ENCODE peak calls at places on chromosome 18, in six cellular contexts. B is HepG2, C is K562, K is GM12878, E is H1, D is SK-N-SH. Z is an unnamed sample.

GRCh38 chr18:28176674-28176932 is 327 bp downstream of the CDH2 start:
- DNase-seq in B (no peak), K (no peak), D (no peak), E (no peak), C (no peak), Z (no peak)

GRCh38 chr18:5237083-5237722 is 40.1 kb upstream of the AKAIN1 start:
- DNase-seq in E (no peak), B (peak), C (peak), D (no peak), K (no peak), Z (no peak)

GRCh38 chr18:35158728-35159443 is 81.9 kb upstream of the ZNF397 start:
- DNase-seq in D (no peak), K (no peak), E (no peak), B (no peak), C (no peak), Z (no peak)

GRCh38 chr18:52617931-52618330 is 277.9 kb downstream of the DCC start:
- DNase-seq in K (no peak), C (no peak), E (no peak), D (no peak), B (no peak), Z (no peak)

GRCh38 chr18:34028341-34028740 is 196.4 kb downstream of the NOL4 start:
- DNase-seq in B (no peak), D (no peak), E (no peak), K (no peak), C (no peak), Z (no peak)

GRCh38 chr18:61554117-61554776 is 221.0 kb downstream of the CDH20 start:
- DNase-seq in K (no peak), D (no peak), B (no peak), C (no peak), E (no peak), Z (no peak)

GRCh38 chr18:67359868-67360838 is 156.4 kb downstream of the DSEL start:
- DNase-seq in K (no peak), E (no peak), C (peak), D (peak), B (peak), Z (peak)

GRCh38 chr18:52602820-52603219 is 262.8 kb downstream of the DCC start:
- DNase-seq in B (no peak), K (no peak), E (no peak), D (no peak), C (no peak), Z (no peak)

GRCh38 chr18:26457195-26457594 is 91.2 kb downstream of the KCTD1 start:
- DNase-seq in B (no peak), C (no peak), D (no peak), E (no peak), K (no peak), Z (no peak)

GRCh38 chr18:74515620-74516231 is 18.6 kb upstream of the CNDP1 start:
- DNase-seq in D (no peak), C (no peak), E (no peak), K (no peak), B (no peak), Z (no peak)

GRCh38 chr18:9707381-9708056 is 582 bp upstream of the RAB31 start:
- DNase-seq in E (no peak), C (peak), D (no peak), B (no peak), K (no peak), Z (no peak)

GRCh38 chr18:21038201-21038600 is 73.4 kb downstream of the ROCK1 start:
- DNase-seq in C (no peak), K (no peak), B (no peak), E (no peak), D (no peak), Z (no peak)

GRCh38 chr18:3921826-3922225 is 471.9 kb downstream of the TGIF1 start:
- DNase-seq in K (no peak), B (no peak), E (no peak), C (no peak), D (no peak), Z (no peak)

GRCh38 chr18:25661836-25662235 is 309.9 kb upstream of the ZNF521 start:
- DNase-seq in B (no peak), E (no peak), K (no peak), C (no peak), D (no peak), Z (no peak)

GRCh38 chr18:55585050-55585449 is 2.9 kb downstream of the TCF4 start:
- DNase-seq in B (no peak), K (no peak), C (no peak), D (no peak), E (no peak), Z (no peak)

GRCh38 chr18:48803518-48803917 is 147.2 kb downstream of the SMAD7 start:
- DNase-seq in K (no peak), E (no peak), C (no peak), B (no peak), D (no peak), Z (no peak)

GRCh38 chr18:11767935-11768334 is 78.9 kb downstream of the GNAL start:
- DNase-seq in E (no peak), B (no peak), K (no peak), D (no peak), C (no peak), Z (no peak)

GRCh38 chr18:53991202-53991601 is 233.3 kb downstream of the MBD2 start:
- DNase-seq in D (no peak), K (no peak), C (no peak), E (no peak), B (peak), Z (peak)

GRCh38 chr18:58618822-58619553 is 9.9 kb downstream of the ALPK2 start:
- DNase-seq in D (no peak), C (no peak), K (no peak), B (no peak), E (no peak), Z (no peak)

GRCh38 chr18:75574197-75574596 is 146.7 kb upstream of the SMIM21 start:
- DNase-seq in K (no peak), D (no peak), C (no peak), B (no peak), E (no peak), Z (no peak)

GRCh38 chr18:13516855-13517254 is 209.5 kb downstream of the FAM210A start:
- DNase-seq in C (no peak), D (no peak), K (no peak), E (no peak), B (no peak), Z (no peak)

GRCh38 chr18:57624988-57625387 is 3.4 kb upstream of the NARS1 start:
- DNase-seq in B (no peak), E (no peak), C (no peak), K (no peak), D (no peak), Z (no peak)

GRCh38 chr18:56890632-56891031 is 239.5 kb downstream of the WDR7 start:
- DNase-seq in K (no peak), B (peak), E (no peak), C (no peak), D (no peak), Z (peak)

GRCh38 chr18:2932247-2933181 is 80.4 kb downstream of the LPIN2 start:
- DNase-seq in D (peak), C (peak), E (no peak), K (peak), B (peak), Z (peak)

GRCh38 chr18:21612125-21613100 is at the start of gene SNRPD1:
- DNase-seq in K (peak), E (peak), D (peak), C (peak), B (peak), Z (peak)

GRCh38 chr18:31454066-31454708 is 6.6 kb downstream of the DSG3 start:
- DNase-seq in B (peak), C (no peak), D (no peak), E (no peak), K (no peak), Z (peak)

GRCh38 chr18:3248062-3248669 is 565 bp downstream of the MYL12A start:
- DNase-seq in E (no peak), C (no peak), D (no peak), B (no peak), K (no peak), Z (no peak)

GRCh38 chr18:44835555-44836156 is 155.0 kb downstream of the SETBP1 start:
- DNase-seq in K (no peak), B (no peak), E (no peak), D (no peak), C (no peak), Z (no peak)

GRCh38 chr18:60873708-60874107 is 459.5 kb upstream of the CDH20 start:
- DNase-seq in B (no peak), C (no peak), D (no peak), K (no peak), E (no peak), Z (no peak)

GRCh38 chr18:41073372-41073954 is 881.6 kb upstream of the PIK3C3 start:
- DNase-seq in K (no peak), B (no peak), D (no peak), C (no peak), E (no peak), Z (no peak)

GRCh38 chr18:43879350-43879749 is 602.1 kb upstream of the SYT4 start:
- DNase-seq in C (no peak), D (no peak), K (no peak), B (no peak), E (no peak), Z (no peak)

GRCh38 chr18:45103319-45104070 is 422.8 kb downstream of the SETBP1 start:
- DNase-seq in D (no peak), C (no peak), E (no peak), K (peak), B (no peak), Z (no peak)

GRCh38 chr18:75923169-75923568 is 495.7 kb upstream of the SMIM21 start:
- DNase-seq in C (no peak), E (no peak), B (no peak), K (no peak), D (no peak), Z (peak)

GRCh38 chr18:22432672-22433137 is 15.0 kb upstream of the CTAGE1 start:
- DNase-seq in D (no peak), K (no peak), B (no peak), E (no peak), C (peak), Z (peak)

DNA sequence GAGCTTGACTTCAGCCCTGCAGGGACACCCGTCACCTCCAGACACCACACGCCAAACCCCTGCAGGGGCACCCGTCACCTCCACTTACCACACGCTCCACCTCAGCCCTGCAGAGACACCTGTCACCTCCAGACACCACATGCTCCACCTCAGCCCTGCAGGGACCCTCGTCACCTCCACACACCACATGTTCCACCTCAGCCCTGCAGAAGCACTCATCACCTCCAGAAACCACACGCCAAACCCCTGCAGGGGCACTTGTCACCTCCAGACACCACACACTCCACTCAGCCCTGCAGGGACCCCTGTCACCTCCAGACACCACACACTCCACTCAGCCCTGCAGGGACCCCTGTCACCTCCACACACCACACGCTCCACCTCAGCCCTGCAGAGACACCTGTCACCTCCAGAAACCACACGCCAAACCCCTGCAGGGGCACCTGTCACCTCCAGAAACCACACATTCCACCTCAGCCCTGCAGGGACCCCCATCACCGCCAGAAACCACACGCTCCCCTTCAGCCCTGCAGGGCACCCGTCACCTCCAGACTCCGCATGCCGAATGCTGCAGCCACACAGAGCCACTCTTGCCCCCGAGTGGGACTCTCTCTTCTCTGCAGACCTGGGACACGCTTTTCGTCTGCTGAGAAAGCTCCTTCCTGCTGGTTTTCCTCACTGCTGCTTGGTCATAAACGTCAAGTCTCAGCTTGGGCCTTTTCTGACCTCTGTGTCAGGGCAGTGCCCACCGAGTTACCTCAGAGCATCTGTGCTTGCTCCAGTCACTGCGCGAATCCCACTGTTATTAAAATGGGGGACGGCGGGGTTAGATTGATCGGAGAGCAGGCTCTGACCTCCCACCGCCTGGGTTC is 77.5 kb upstream of the SALL3 start:
- DNase-seq in E (no peak), D (no peak), K (no peak), B (no peak), C (no peak), Z (no peak)
- TF ChIP-seq CHD2 in E (no peak), D (no peak), K (no peak), B (no peak), C (no peak), Z (no peak)

GRCh38 chr18:24402209-24402785 is 4.7 kb upstream of the OSBPL1A start:
- DNase-seq in E (no peak), B (no peak), D (no peak), K (no peak), C (peak), Z (no peak)
- TF ChIP-seq CHD2 in E (no peak), B (no peak), D (no peak), K (no peak), C (no peak), Z (no peak)

DNA sequence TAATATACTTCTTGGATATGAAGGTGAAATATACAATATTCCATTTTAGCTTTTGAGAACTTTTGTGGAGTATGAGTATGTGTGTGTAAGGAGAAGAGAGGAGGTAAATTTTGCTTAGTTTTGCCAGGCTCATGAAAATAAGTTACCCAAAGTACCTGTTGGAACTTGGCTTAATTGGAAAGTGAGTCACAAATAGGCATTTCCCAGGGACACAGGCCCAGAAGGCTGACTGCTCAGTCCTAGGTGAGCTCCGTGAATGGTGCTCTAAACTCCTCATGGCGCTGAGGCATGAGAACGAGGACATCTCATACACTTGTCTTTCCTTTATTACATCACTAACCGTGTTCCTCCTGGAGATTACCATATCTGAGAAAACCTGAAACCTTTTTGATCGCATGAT is 148.5 kb upstream of the RAB12 start:
- DNase-seq in E (no peak), K (no peak), C (no peak), D (no peak), B (no peak), Z (no peak)
- TF ChIP-seq CHD2 in E (no peak), K (no peak), C (no peak), D (no peak), B (no peak), Z (no peak)

DNA sequence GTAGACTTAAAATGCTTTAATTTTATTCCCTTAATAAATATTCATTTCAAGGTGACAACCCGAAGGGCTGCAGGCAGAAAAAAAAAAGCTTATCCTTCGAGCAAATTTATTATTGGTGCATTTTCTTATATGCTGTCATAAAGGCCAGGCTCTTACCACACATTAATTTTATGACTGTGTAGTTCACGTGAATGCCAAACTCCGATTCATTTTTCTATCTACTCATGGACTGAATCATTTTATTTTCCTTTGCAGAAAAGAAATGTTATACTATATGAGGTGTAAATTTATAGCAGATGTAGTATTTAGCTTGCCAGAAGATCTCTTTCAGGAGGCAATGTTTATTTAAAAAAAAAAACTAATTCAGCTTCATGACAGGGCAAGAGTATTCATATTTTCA is 101.4 kb upstream of the RAB12 start:
- DNase-seq in C (no peak), K (no peak), B (no peak), D (no peak), E (no peak), Z (no peak)
- TF ChIP-seq CHD2 in C (no peak), K (no peak), B (no peak), D (no peak), E (no peak), Z (no peak)

GRCh38 chr18:6923220-6923619 is 193.7 kb downstream of the ARHGAP28 start:
- DNase-seq in K (no peak), B (no peak), C (no peak), E (no peak), D (no peak), Z (no peak)

GRCh38 chr18:6921571-6921970 is 192.1 kb downstream of the ARHGAP28 start:
- DNase-seq in C (no peak), B (no peak), D (no peak), K (no peak), E (no peak), Z (no peak)

GRCh38 chr18:6917082-6917481 is 187.6 kb downstream of the ARHGAP28 start:
- DNase-seq in C (no peak), E (no peak), B (no peak), D (no peak), K (no peak), Z (no peak)

DNA sequence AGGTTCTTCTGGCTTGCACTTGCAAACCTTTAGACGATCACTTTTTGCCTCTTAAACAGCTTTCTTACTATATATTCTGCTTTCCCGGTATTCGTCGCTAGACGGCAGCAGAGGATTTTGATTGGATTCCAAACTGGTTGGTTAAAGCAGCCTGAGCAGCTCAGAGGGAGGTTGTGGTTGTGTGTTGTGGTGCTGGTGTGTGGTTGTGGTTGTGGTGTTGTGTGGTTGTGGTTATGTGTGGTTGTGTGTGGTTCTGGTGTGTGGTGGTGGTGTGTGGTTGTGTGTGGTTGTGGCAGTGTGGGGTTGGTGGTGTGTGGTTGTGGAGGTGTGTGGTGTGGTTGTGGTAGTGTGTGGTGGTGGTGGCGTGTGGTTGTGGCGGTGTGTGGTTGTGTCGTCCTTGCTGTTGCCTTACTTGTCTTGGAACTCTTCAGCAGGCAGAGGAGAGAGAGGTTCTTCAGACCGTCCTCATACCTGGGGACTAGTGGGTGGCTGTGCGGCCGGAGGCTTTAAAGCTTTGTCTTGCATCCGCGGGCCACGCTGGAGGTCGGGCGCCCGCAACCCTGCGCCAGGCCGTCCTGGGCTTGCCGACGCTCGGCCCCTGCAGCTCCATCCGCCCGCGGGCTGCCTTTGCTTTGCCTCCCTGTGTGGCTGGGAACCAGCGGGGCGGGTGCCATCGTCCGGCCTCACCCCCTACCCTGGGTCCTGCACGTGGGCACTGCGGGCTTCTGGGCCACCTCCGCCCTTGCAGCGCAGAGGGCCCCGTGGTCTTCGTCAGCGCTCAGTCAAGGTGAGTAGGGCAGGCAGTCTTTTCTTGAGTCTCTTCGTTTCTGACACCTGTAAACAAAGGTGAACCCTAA is 190.8 kb downstream of the ARHGAP28 start:
- DNase-seq in D (peak), B (peak), E (no peak), K (no peak), C (peak), Z (peak)
- TF ChIP-seq CHD2 in D (no peak), B (no peak), E (no peak), K (no peak), C (no peak), Z (no peak)

GRCh38 chr18:46167971-46168370 is 63.8 kb downstream of the HAUS1 start:
- DNase-seq in D (no peak), C (no peak), E (no peak), K (peak), B (no peak), Z (no peak)
- TF ChIP-seq CHD2 in D (no peak), C (no peak), E (no peak), K (peak), B (no peak), Z (no peak)

GRCh38 chr18:686339-687111 is 25.9 kb downstream of the ENOSF1 start:
- DNase-seq in K (no peak), D (no peak), C (no peak), B (no peak), E (peak), Z (no peak)
- TF ChIP-seq CHD2 in K (no peak), D (no peak), C (no peak), B (no peak), E (no peak), Z (no peak)

DNA sequence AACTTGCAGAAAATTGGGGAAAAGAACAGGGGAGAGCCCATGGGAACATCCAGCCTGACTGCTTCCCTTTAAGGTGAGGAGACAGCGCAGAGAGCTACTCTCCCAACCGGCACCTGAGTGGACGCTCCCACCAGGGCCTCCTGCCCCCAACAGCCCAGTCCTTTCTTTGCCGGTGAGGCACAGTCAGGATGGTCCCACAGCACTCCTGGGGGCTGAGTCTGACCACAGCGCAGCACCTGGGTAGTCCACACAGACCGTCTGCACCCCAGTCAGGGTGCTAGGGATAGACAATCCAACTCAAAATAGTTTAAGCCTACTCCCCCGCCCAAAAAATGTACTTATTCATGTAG is 74.5 kb downstream of the MEX3C start:
- DNase-seq in D (no peak), B (no peak), K (no peak), C (no peak), E (no peak), Z (no peak)
- TF ChIP-seq CHD2 in D (no peak), B (no peak), K (no peak), C (no peak), E (no peak), Z (no peak)

GRCh38 chr18:59783138-59783537 is 85.9 kb upstream of the CCBE1 start:
- DNase-seq in K (peak), B (peak), E (no peak), C (peak), D (peak), Z (peak)

GRCh38 chr18:59784694-59785093 is 87.5 kb upstream of the CCBE1 start:
- DNase-seq in D (no peak), B (no peak), K (no peak), E (no peak), C (no peak), Z (no peak)

GRCh38 chr18:59792353-59792752 is 95.1 kb upstream of the CCBE1 start:
- DNase-seq in D (no peak), E (no peak), C (no peak), K (no peak), B (no peak), Z (no peak)

GRCh38 chr18:59787998-59788875 is 91.0 kb upstream of the CCBE1 start:
- DNase-seq in K (no peak), B (no peak), D (no peak), E (no peak), C (peak), Z (peak)
- TF ChIP-seq CHD2 in K (no peak), B (no peak), D (no peak), E (no peak), C (no peak), Z (no peak)

GRCh38 chr18:79940126-79940813 is 11.2 kb downstream of the SLC66A2 start:
- DNase-seq in K (no peak), B (no peak), C (no peak), D (no peak), E (no peak), Z (no peak)
- TF ChIP-seq CHD2 in K (no peak), B (no peak), C (no peak), D (no peak), E (no peak), Z (no peak)